ENCODE peak calls at places on chromosomes 13 and 19, in six cellular contexts. L is adipocyte, O is heart right ventricle, S is transverse colon, Y is upper lobe of left lung, M is BJ. V is an unnamed sample.

GRCh38 chr13:28657784-28658538 is 969 bp upstream of the POMP start:
- DNase-seq in M (no peak), L (peak; percentile 48), Y (no peak), O (no peak), S (no peak), V (no peak)

GRCh38 chr13:99981115-99982020 is at the start of gene ZIC2:
- DNase-seq in Y (peak; percentile 88), L (peak; percentile 45), S (no peak), M (no peak), O (no peak), V (peak; percentile 92)

GRCh38 chr19:21126078-21126477 is 15.8 kb upstream of the ZNF431 start:
- DNase-seq in L (no peak), Y (no peak), M (no peak), S (no peak), O (no peak), V (no peak)

GRCh38 chr19:5341981-5342380 is 1.4 kb upstream of the PTPRS start:
- DNase-seq in M (no peak), L (no peak), S (no peak), O (no peak), Y (no peak), V (no peak)

GRCh38 chr13:83057119-83057518 is 825.2 kb downstream of the SLITRK1 start:
- DNase-seq in M (no peak), L (peak; percentile 31), Y (no peak), S (no peak), O (no peak), V (no peak)

GRCh38 chr19:3665681-3666544 is 34.4 kb downstream of the PIP5K1C start:
- DNase-seq in L (peak; percentile 67), M (no peak), Y (peak; percentile 92), O (peak; percentile 67), S (peak; percentile 70), V (no peak)

GRCh38 chr19:6032827-6033226 is 54.9 kb upstream of the RANBP3 start:
- DNase-seq in M (no peak), O (no peak), S (no peak), L (no peak), Y (no peak), V (no peak)

GRCh38 chr13:107562222-107562621 is 653.1 kb downstream of the LIG4 start:
- DNase-seq in S (no peak), L (no peak), O (no peak), Y (no peak), M (no peak), V (no peak)

GRCh38 chr19:17676295-17676694 is 11.9 kb downstream of the UNC13A start:
- DNase-seq in L (no peak), O (no peak), S (no peak), M (no peak), Y (no peak), V (no peak)

GRCh38 chr13:43357435-43358065 is 334.2 kb downstream of the DNAJC15 start:
- DNase-seq in S (no peak), O (peak; percentile 61), M (no peak), Y (no peak), L (no peak), V (no peak)

GRCh38 chr19:15381864-15382263 is 2.3 kb upstream of the AKAP8 start:
- DNase-seq in O (no peak), M (no peak), S (no peak), L (no peak), Y (no peak), V (no peak)

GRCh38 chr19:51719251-51719901 is 4.4 kb downstream of the HAS1 start:
- DNase-seq in S (no peak), Y (peak; percentile 85), O (no peak), L (no peak), M (no peak), V (no peak)

GRCh38 chr19:17718988-17719711 is at the start of gene MAP1S:
- DNase-seq in L (peak; percentile 80), S (peak; percentile 63), Y (peak; percentile 94), O (peak; percentile 51), M (no peak), V (peak; percentile 82)

GRCh38 chr13:73141292-73141771 is 82.5 kb downstream of the KLF5 start:
- DNase-seq in O (no peak), Y (no peak), L (peak; percentile 68), S (no peak), M (no peak), V (no peak)

GRCh38 chr19:54102421-54103169 is at the start of gene NDUFA3:
- DNase-seq in Y (peak; percentile 99), O (peak; percentile 97), L (peak; percentile 99), S (peak; percentile 98), M (peak; percentile 86), V (peak; percentile 99)

GRCh38 chr13:87553142-87553541 is 118.0 kb upstream of the SLITRK5 start:
- DNase-seq in Y (no peak), L (no peak), M (no peak), O (no peak), S (no peak), V (no peak)

GRCh38 chr19:14672043-14672872 is 2.4 kb downstream of the ADGRE3 start:
- DNase-seq in O (no peak), M (no peak), Y (no peak), S (no peak), L (no peak), V (no peak)

GRCh38 chr19:46606681-46607440 is 5.7 kb downstream of the CALM3 start:
- DNase-seq in M (no peak), L (no peak), O (no peak), S (peak; percentile 4), Y (no peak), V (no peak)

GRCh38 chr13:107867701-107868661 is 347.4 kb downstream of the LIG4 start:
- DNase-seq in L (peak; percentile 88), O (no peak), S (no peak), M (no peak), Y (peak; percentile 85), V (peak; percentile 53)

GRCh38 chr19:57872450-57872849 is 16.4 kb downstream of the ZNF814 start:
- DNase-seq in Y (no peak), O (no peak), M (no peak), S (no peak), L (no peak), V (no peak)

GRCh38 chr19:57867868-57868492 is 18.3 kb downstream of the ZNF587 start:
- DNase-seq in L (no peak), M (no peak), S (no peak), Y (no peak), O (no peak), V (no peak)

DNA sequence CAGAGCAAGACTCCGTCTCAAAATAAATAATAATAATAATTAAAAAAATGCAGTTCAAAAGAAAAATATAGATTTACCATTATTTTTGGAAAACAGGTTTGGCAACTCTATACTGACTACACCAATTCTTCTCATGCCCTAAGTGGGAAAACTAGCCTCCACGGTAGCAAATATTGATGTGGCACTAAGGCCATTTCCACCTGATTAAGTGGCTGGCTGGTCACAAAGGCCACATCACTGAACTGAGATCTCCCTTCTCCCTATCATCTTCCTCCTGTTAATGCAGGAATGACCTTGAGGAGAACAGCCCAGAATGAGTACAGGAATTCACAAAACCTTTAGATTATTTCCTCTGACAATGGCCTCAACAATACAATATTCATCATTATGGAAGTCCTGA is 18.6 kb downstream of the ZNF814 start:
- DNase-seq in L (no peak), Y (no peak), S (no peak), M (no peak), O (no peak), V (no peak)
- H3K36me3 ChIP-seq in L (peaks cover 58% of the 10 kb centered on the region), Y (peaks cover 39% of the 10 kb centered on the region), S (peaks cover 58% of the 10 kb centered on the region), M (peaks cover 15% of the 10 kb centered on the region), O (peaks cover 5% of the 10 kb centered on the region), V (peaks cover 41% of the 10 kb centered on the region)

GRCh38 chr13:114077938-114078335 is 54.5 kb downstream of the RASA3 start:
- DNase-seq in S (no peak), Y (no peak), M (no peak), O (no peak), L (peak; percentile 38), V (no peak)

GRCh38 chr13:114079601-114080536 is 52.6 kb downstream of the RASA3 start:
- DNase-seq in S (peak; percentile 5), O (no peak), Y (peak; percentile 65), M (no peak), L (no peak), V (no peak)

GRCh38 chr13:114077121-114077937 is 55.1 kb downstream of the RASA3 start:
- DNase-seq in M (no peak), L (no peak), O (no peak), Y (no peak), S (no peak), V (no peak)

GRCh38 chr13:114080739-114081561 is 51.5 kb downstream of the RASA3 start:
- DNase-seq in S (peak; percentile 6), M (no peak), O (no peak), L (no peak), Y (peak; percentile 67), V (no peak)

GRCh38 chr13:114078501-114079451 is 53.6 kb downstream of the RASA3 start:
- DNase-seq in M (no peak), O (no peak), S (peak; percentile 63), Y (peak; percentile 77), L (peak; percentile 55), V (peak; percentile 89)
- H3K36me3 ChIP-seq in M (peaks cover 8% of the 10 kb centered on the region), O (no peaks in the 10 kb centered on the region), S (no peaks in the 10 kb centered on the region), Y (no peaks in the 10 kb centered on the region), L (peaks cover 5% of the 10 kb centered on the region), V (peaks cover 3% of the 10 kb centered on the region)

GRCh38 chr19:45279587-45280192 is 28.6 kb downstream of the MARK4 start:
- DNase-seq in S (no peak), Y (no peak), L (no peak), M (no peak), O (no peak), V (no peak)

GRCh38 chr19:45275370-45275971 is 24.4 kb downstream of the MARK4 start:
- DNase-seq in L (no peak), Y (no peak), S (no peak), O (no peak), M (no peak), V (no peak)

GRCh38 chr19:45280471-45280961 is 29.4 kb downstream of the MARK4 start:
- DNase-seq in L (no peak), M (no peak), S (no peak), Y (no peak), O (no peak), V (no peak)

GRCh38 chr19:45276284-45276687 is 25.2 kb downstream of the MARK4 start:
- DNase-seq in S (no peak), M (no peak), L (peak; percentile 14), Y (no peak), O (no peak), V (no peak)

GRCh38 chr19:45278087-45278486 is 27.0 kb downstream of the MARK4 start:
- DNase-seq in O (no peak), S (no peak), L (no peak), M (no peak), Y (no peak), V (no peak)
- H3K36me3 ChIP-seq in O (no peaks in the 10 kb centered on the region), S (no peaks in the 10 kb centered on the region), L (peaks cover 59% of the 10 kb centered on the region), M (peaks cover 22% of the 10 kb centered on the region), Y (peaks cover 45% of the 10 kb centered on the region), V (peaks cover 66% of the 10 kb centered on the region)

GRCh38 chr13:113168211-113168610 is 9.8 kb downstream of the PROZ start:
- DNase-seq in S (no peak), O (no peak), L (no peak), Y (no peak), M (no peak), V (no peak)

GRCh38 chr13:113169277-113170272 is 11.1 kb downstream of the PROZ start:
- DNase-seq in O (peak; percentile 62), S (no peak), M (no peak), Y (no peak), L (no peak), V (no peak)

GRCh38 chr13:113171250-113172125 is 13.0 kb downstream of the PROZ start:
- DNase-seq in M (no peak), Y (peak; percentile 61), S (no peak), O (no peak), L (no peak), V (no peak)

GRCh38 chr13:113172419-113172926 is 14.0 kb downstream of the PROZ start:
- DNase-seq in O (no peak), Y (peak; percentile 55), L (no peak), M (no peak), S (no peak), V (no peak)

GRCh38 chr13:113170503-113170902 is 12.1 kb downstream of the PROZ start:
- DNase-seq in S (no peak), Y (no peak), L (no peak), O (no peak), M (no peak), V (no peak)
- H3K36me3 ChIP-seq in S (no peaks in the 10 kb centered on the region), Y (peaks cover 5% of the 10 kb centered on the region), L (peaks cover 44% of the 10 kb centered on the region), O (no peaks in the 10 kb centered on the region), M (peaks cover 23% of the 10 kb centered on the region), V (peaks cover 70% of the 10 kb centered on the region)

V was measured in MG63.